ENCODE peak calls at places on chromosomes 5 and 9, in four cellular contexts. X is GM12878, H is WTC11, P is K562. A is an unnamed sample.

GRCh38 chr9:27548055-27548741 is 18.6 kb upstream of the MOB3B start:
- DNase-seq in P (no peak), H (no peak), X (no peak), A (no peak)

GRCh38 chr9:81032030-81032572 is 657.2 kb downstream of the TLE1 start:
- DNase-seq in X (no peak), H (no peak), P (no peak), A (peak; percentile 2)

GRCh38 chr5:2686725-2687124 is 64.8 kb downstream of the IRX2 start:
- DNase-seq in H (peak; percentile 51), P (no peak), X (no peak), A (no peak)

GRCh38 chr5:33441241-33441844 is 578 bp downstream of the TARS1 start:
- DNase-seq in X (peak; percentile 21), P (peak; percentile 80), H (no peak), A (peak; percentile 70)

GRCh38 chr5:66669086-66669861 is 73.1 kb downstream of the MAST4 start:
- DNase-seq in P (no peak), X (no peak), H (no peak), A (no peak)

GRCh38 chr5:176629853-176630680 is at the start of the genes EIF4E1B and SNCB:
- DNase-seq in H (peak; percentile 72), P (peak; percentile 89), X (no peak), A (no peak)

GRCh38 chr9:114282926-114283325 is 40.0 kb upstream of the ORM1 start:
- DNase-seq in H (no peak), X (no peak), P (no peak), A (no peak)

GRCh38 chr9:137180491-137180890 is 7.9 kb downstream of the ANAPC2 start:
- DNase-seq in X (no peak), H (no peak), P (no peak), A (no peak)

GRCh38 chr5:50749873-50750272 is 83.4 kb downstream of the PARP8 start:
- DNase-seq in X (no peak), P (no peak), H (no peak), A (no peak)

GRCh38 chr5:10056228-10056760 is 193.4 kb downstream of the ATPSCKMT start:
- DNase-seq in X (no peak), P (no peak), H (no peak), A (no peak)

GRCh38 chr9:592225-592624 is 249.3 kb upstream of the DMRT1 start:
- DNase-seq in H (no peak), X (no peak), P (no peak), A (peak; percentile 39)

GRCh38 chr5:59158165-59158564 is 575.3 kb downstream of the RAB3C start:
- DNase-seq in H (no peak), P (no peak), X (no peak), A (no peak)

GRCh38 chr9:73869261-73869660 is 627.9 kb upstream of the RORB start:
- DNase-seq in H (no peak), P (peak; percentile 8), X (peak; percentile 30), A (peak; percentile 13)

GRCh38 chr9:125540497-125540896 is 166.5 kb downstream of the MAPKAP1 start:
- DNase-seq in P (no peak), H (no peak), X (no peak), A (no peak)

GRCh38 chr9:110543631-110544051 is 35.9 kb downstream of the SVEP1 start:
- DNase-seq in H (no peak), P (no peak), X (no peak), A (no peak)

GRCh38 chr5:91408710-91409109 is 25.6 kb upstream of the ARRDC3 start:
- DNase-seq in P (no peak), H (no peak), X (no peak), A (no peak)

GRCh38 chr5:35120745-35121144 is 73.0 kb upstream of the AGXT2 start:
- DNase-seq in X (no peak), P (no peak), H (no peak), A (no peak)

GRCh38 chr9:112541690-112542089 is 55.1 kb downstream of the KIAA1958 start:
- DNase-seq in P (no peak), H (no peak), X (no peak), A (no peak)

GRCh38 chr5:124599048-124599973 is 147.1 kb downstream of the ZNF608 start:
- DNase-seq in H (no peak), P (no peak), X (peak; percentile 13), A (peak; percentile 96)

GRCh38 chr5:168747987-168748777 is 169.0 kb upstream of the PANK3 start:
- DNase-seq in P (peak; percentile 81), H (peak; percentile 86), X (no peak), A (peak; percentile 25)

GRCh38 chr5:57442080-57442839 is 40.4 kb downstream of the ACTBL2 start:
- DNase-seq in P (peak; percentile 15), X (no peak), H (no peak), A (no peak)

GRCh38 chr9:37309136-37309535 is 113.4 kb upstream of the GRHPR start:
- DNase-seq in P (no peak), X (no peak), H (peak; percentile 40), A (peak; percentile 12)

GRCh38 chr5:58187473-58188286 is 272.2 kb downstream of the PLK2 start:
- DNase-seq in H (no peak), X (no peak), P (no peak), A (no peak)

GRCh38 chr9:135906291-135907005 is 898 bp downstream of the CAMSAP1 start:
- DNase-seq in H (no peak), X (no peak), P (peak; percentile 49), A (no peak)

GRCh38 chr5:85549836-85550599 is 1067.7 kb upstream of the COX7C start:
- DNase-seq in X (no peak), H (no peak), P (no peak), A (no peak)

GRCh38 chr5:115884704-115885103 is 43.0 kb downstream of the AP3S1 start:
- DNase-seq in X (no peak), H (no peak), P (no peak), A (no peak)

GRCh38 chr5:3394877-3395599 is 200.6 kb upstream of the IRX1 start:
- DNase-seq in P (no peak), X (no peak), H (no peak), A (no peak)

GRCh38 chr9:93133641-93134017 is 422 bp downstream of the NINJ1 start:
- DNase-seq in H (peak; percentile 58), P (peak; percentile 77), X (no peak), A (peak; percentile 79)
- TF ChIP-seq CBFB in H (no peak), P (no peak), X (peak; percentile 12), A (peak; percentile 15)

GRCh38 chr5:143308726-143309125 is 94.8 kb downstream of the NR3C1 start:
- DNase-seq in X (no peak), H (no peak), P (no peak), A (no peak)

GRCh38 chr5:143312822-143313221 is 90.7 kb downstream of the NR3C1 start:
- DNase-seq in X (no peak), P (no peak), H (no peak), A (no peak)

GRCh38 chr5:143311428-143311827 is 92.1 kb downstream of the NR3C1 start:
- DNase-seq in H (no peak), P (no peak), X (no peak), A (no peak)

GRCh38 chr5:143311955-143312354 is 91.5 kb downstream of the NR3C1 start:
- DNase-seq in H (no peak), P (no peak), X (no peak), A (no peak)

DNA sequence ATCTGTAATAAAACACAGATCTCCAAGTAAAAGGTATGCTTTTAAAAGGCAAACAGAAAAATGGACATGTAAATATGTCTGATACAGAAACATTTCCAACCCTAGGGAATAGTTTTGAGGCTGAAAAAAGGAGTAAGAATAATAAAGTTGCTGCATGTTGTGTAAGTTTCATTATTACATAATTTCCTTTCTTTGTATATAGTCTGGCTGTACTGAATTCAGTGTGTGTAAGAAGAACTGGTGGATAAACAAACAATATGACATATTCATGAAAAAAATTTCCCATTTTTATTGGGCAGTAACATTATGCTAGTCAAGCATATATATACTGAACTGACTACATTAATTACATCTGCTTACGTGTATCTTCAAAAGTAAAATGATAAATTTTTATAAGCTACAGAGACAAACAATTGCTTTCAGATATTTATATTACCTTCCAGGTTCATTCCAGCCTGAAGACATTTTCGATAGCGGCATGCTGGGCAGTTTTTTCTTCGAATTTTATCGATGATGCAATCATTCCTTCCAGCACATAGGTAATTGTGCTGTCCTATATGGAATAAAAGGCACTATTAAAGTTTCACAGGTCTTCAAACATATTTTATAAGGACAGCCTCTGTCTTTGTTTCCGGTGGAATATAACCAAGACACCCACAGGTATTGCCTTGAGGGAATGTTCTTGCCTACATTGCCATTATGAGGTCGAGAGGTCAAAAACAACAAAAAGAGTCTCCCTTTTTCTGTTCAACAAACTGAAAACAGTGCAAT is 93.6 kb downstream of the NR3C1 start:
- DNase-seq in X (no peak), H (no peak), P (no peak), A (no peak)
- TF ChIP-seq CBFB in X (no peak), H (no peak), P (no peak), A (no peak)

GRCh38 chr5:83370957-83371356 is 100.6 kb upstream of the VCAN start:
- DNase-seq in P (no peak), H (no peak), X (no peak), A (no peak)

GRCh38 chr5:83363876-83364275 is 107.7 kb upstream of the VCAN start:
- DNase-seq in X (no peak), H (no peak), P (no peak), A (no peak)

GRCh38 chr5:83364322-83365299 is 106.9 kb upstream of the VCAN start:
- DNase-seq in X (peak; percentile 59), H (no peak), P (no peak), A (no peak)

GRCh38 chr5:83368317-83368716 is 103.2 kb upstream of the VCAN start:
- DNase-seq in H (no peak), X (no peak), P (no peak), A (no peak)

DNA sequence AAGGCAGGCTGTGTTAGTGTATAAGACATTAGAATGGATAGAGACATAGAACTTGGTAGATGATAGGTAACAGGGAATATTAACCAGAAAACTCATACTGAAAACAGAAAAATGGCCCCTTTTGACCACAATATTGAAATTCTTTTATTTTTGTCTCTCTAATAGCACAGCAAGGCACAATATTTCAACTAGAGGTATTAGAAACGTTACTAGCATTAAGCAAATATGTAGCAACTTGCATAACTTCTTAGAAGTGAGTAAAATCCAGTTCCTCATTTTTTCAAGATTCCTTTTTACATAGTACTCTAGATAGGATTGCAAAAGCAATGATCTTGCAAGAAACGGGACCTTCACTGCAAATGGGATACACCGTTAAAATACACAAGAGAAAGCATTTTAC is 102.7 kb upstream of the VCAN start:
- DNase-seq in X (no peak), H (no peak), P (no peak), A (no peak)
- TF ChIP-seq CBFB in X (no peak), H (no peak), P (no peak), A (no peak)

GRCh38 chr5:136734638-136735037 is 369.3 kb upstream of the TRPC7 start:
- DNase-seq in H (no peak), X (no peak), P (no peak), A (no peak)

GRCh38 chr5:136730426-136730825 is 365.1 kb upstream of the TRPC7 start:
- DNase-seq in X (no peak), P (no peak), H (no peak), A (no peak)

GRCh38 chr5:136726506-136726905 is 361.2 kb upstream of the TRPC7 start:
- DNase-seq in H (no peak), P (no peak), X (no peak), A (no peak)

GRCh38 chr5:136731241-136731885 is 366.0 kb upstream of the TRPC7 start:
- DNase-seq in H (no peak), P (no peak), X (no peak), A (no peak)

DNA sequence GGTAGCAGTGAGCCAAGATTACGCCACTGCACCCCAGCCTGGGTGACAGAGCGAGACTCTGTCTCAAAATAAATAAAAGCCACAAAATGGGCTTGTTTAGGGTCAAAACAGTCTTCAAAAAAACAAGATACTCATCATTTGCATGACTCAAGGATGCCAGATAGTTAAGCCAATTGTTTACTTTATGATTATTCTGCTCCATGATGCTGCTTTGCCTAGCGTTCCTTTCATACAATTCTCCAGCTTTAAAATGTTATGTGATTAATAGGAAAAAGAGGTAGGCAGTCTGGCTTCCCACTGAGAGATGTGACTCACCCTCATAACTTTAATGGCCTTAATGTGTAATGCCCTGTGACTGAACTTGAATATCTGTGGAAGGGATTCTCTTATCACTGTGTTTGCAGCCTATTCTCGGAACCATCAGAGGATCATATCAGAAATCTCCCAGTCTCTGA is 364.6 kb upstream of the TRPC7 start:
- DNase-seq in X (no peak), H (no peak), P (no peak), A (no peak)
- TF ChIP-seq CBFB in X (no peak), H (no peak), P (no peak), A (no peak)